ENCODE peak calls at places on chromosome 14, in seven cellular contexts. D is cardiac fibroblast, C is RWPE1, X is K562, Q is A549, S is fibroblast of pulmonary artery, I is mesothelial cell of epicardium. U is an unnamed sample.

GRCh38 chr14:72824051-72824450 is 69.8 kb downstream of the DPF3 start:
- DNase-seq in D (no peak), C (no peak), X (no peak), Q (no peak), S (no peak), I (no peak), U (no peak)

GRCh38 chr14:24324024-24324423 is 10.8 kb downstream of the ADCY4 start:
- DNase-seq in D (no peak), C (no peak), X (no peak), Q (no peak), S (no peak), I (no peak), U (no peak)

GRCh38 chr14:98173291-98173690 is 1098.7 kb downstream of the BCL11B start:
- DNase-seq in D (no peak), C (no peak), X (no peak), Q (no peak), S (no peak), I (no peak), U (no peak)

GRCh38 chr14:55281316-55281839 is 10.2 kb downstream of the FBXO34 start:
- DNase-seq in D (no peak), C (no peak), X (no peak), Q (no peak), S (no peak), I (no peak), U (no peak)

GRCh38 chr14:41280745-41281144 is 325.9 kb upstream of the LRFN5 start:
- DNase-seq in D (peak), C (no peak), X (no peak), Q (no peak), S (peak), I (no peak), U (no peak)

GRCh38 chr14:71089974-71090373 is 182.7 kb downstream of the PCNX1 start:
- DNase-seq in D (peak), C (no peak), X (no peak), Q (no peak), S (peak), I (no peak), U (no peak)

GRCh38 chr14:90554341-90554740 is 157.5 kb downstream of the CALM1 start:
- DNase-seq in D (no peak), C (no peak), X (no peak), Q (no peak), S (no peak), I (no peak), U (no peak)

GRCh38 chr14:70955543-70956480 is 48.6 kb downstream of the PCNX1 start:
- DNase-seq in D (peak), C (peak), X (no peak), Q (no peak), S (peak), I (no peak), U (no peak)

GRCh38 chr14:105485720-105486332 is 860 bp upstream of the CRIP1 start:
- DNase-seq in D (no peak), C (no peak), X (peak), Q (peak), S (no peak), I (peak), U (no peak)

GRCh38 chr14:92759300-92759678 is 10.9 kb upstream of the LGMN start:
- DNase-seq in D (peak), C (peak), X (peak), Q (no peak), S (peak), I (no peak), U (no peak)

GRCh38 chr14:30553311-30553989 is 5.5 kb upstream of the G2E3 start:
- DNase-seq in D (peak), C (peak), X (no peak), Q (no peak), S (peak), I (no peak), U (no peak)

GRCh38 chr14:34174973-34175372 is 224.1 kb upstream of the EGLN3 start:
- DNase-seq in D (no peak), C (no peak), X (no peak), Q (no peak), S (no peak), I (no peak), U (no peak)

GRCh38 chr14:70885343-70886014 is 21.8 kb upstream of the PCNX1 start:
- DNase-seq in D (no peak), C (no peak), X (no peak), Q (no peak), S (no peak), I (no peak), U (no peak)

GRCh38 chr14:45766247-45766646 is 513.2 kb upstream of the MIS18BP1 start:
- DNase-seq in D (no peak), C (no peak), X (no peak), Q (no peak), S (no peak), I (no peak), U (no peak)

GRCh38 chr14:55556929-55557623 is 22.9 kb upstream of the KTN1 start:
- DNase-seq in D (peak), C (peak), X (no peak), Q (no peak), S (peak), I (peak), U (no peak)

GRCh38 chr14:100551056-100551455 is 36.2 kb downstream of the BEGAIN start:
- DNase-seq in D (no peak), C (no peak), X (no peak), Q (no peak), S (no peak), I (no peak), U (no peak)

GRCh38 chr14:20035449-20035848 is 389 bp downstream of the OR4K13 start:
- DNase-seq in D (no peak), C (no peak), X (no peak), Q (no peak), S (no peak), I (no peak), U (no peak)

GRCh38 chr14:49892301-49892635 is 614 bp upstream of the ARF6 start:
- DNase-seq in D (peak), C (no peak), X (peak), Q (peak), S (peak), I (no peak), U (no peak)

GRCh38 chr14:32565256-32565655 is 236.2 kb downstream of the AKAP6 start:
- DNase-seq in D (no peak), C (no peak), X (no peak), Q (no peak), S (no peak), I (no peak), U (no peak)

GRCh38 chr14:50677527-50678063 is 9.5 kb upstream of the SAV1 start:
- DNase-seq in D (peak), C (peak), X (no peak), Q (no peak), S (peak), I (no peak), U (no peak)

GRCh38 chr14:31154956-31155355 is 52.6 kb downstream of the HECTD1 start:
- DNase-seq in D (peak), C (no peak), X (no peak), Q (no peak), S (no peak), I (no peak), U (no peak)

GRCh38 chr14:95189400-95190162 is 32.3 kb upstream of the DICER1 start:
- DNase-seq in D (no peak), C (no peak), X (no peak), Q (no peak), S (peak), I (no peak), U (no peak)

GRCh38 chr14:38848243-38848642 is 254.8 kb downstream of the SEC23A start:
- DNase-seq in D (no peak), C (no peak), X (no peak), Q (no peak), S (no peak), I (no peak), U (no peak)

GRCh38 chr14:86824167-86824566 is 1168.8 kb downstream of the GALC start:
- DNase-seq in D (no peak), C (no peak), X (no peak), Q (no peak), S (no peak), I (no peak), U (no peak)

GRCh38 chr14:53341324-53341723 is 188.2 kb upstream of the DDHD1 start:
- DNase-seq in D (no peak), C (no peak), X (no peak), Q (no peak), S (no peak), I (no peak), U (no peak)

GRCh38 chr14:72618424-72618823 is 275.5 kb downstream of the DPF3 start:
- DNase-seq in D (no peak), C (no peak), X (no peak), Q (no peak), S (no peak), I (no peak), U (peak)

GRCh38 chr14:24673534-24674203 is 39.7 kb upstream of the GZMB start:
- DNase-seq in D (no peak), C (peak), X (no peak), Q (no peak), S (no peak), I (no peak), U (no peak)

GRCh38 chr14:36805116-36805515 is 143.5 kb downstream of the PAX9 start:
- DNase-seq in D (peak), C (no peak), X (no peak), Q (no peak), S (no peak), I (no peak), U (no peak)

GRCh38 chr14:74984241-74985027 is 18.3 kb upstream of the EIF2B2 start:
- DNase-seq in D (no peak), C (no peak), X (no peak), Q (no peak), S (no peak), I (no peak), U (peak)

DNA sequence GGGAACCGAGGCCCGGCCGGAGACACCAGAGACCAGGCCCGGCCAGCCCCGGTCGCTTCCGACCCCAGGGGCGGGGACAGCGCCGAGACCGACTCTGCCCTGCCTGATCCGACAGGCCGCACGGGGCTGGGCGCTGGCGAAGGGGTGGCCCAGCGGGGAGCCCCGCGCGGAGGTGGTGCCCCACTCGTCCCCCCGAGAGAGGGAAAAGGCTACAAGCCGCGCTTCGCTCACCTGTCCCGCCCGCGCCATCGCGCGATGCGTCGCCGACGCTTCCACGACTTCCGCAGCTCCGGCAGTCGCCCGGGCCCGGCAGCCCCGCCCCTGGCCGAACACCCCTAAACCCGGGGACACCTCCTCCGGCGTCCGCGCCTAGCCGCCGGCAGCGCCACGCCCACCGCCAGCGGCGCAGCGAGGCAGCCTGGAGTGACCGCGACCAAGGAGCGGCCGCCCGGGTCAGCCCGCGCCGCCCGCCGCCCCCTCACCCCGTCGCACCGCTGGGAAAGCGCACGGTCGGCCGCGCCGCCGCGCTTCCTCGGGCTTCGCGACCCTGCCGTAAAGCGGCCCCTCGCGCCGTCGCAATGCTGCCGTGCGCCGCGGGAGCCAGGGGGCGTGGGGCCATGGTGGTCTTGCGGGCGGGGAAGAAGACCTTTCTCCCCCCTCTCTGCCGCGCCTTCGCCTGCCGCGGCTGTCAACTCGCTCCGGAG is at the start of the genes BAG5 and COA8:
- DNase-seq in D (peak), C (peak), X (peak), Q (peak), S (peak), I (peak), U (peak)
- TF ChIP-seq CTCF in D (no peak), C (no peak), X (no peak), Q (no peak), S (no peak), I (no peak), U (no peak)

GRCh38 chr14:77344597-77344996 is 23.8 kb downstream of the GSTZ1 start:
- DNase-seq in D (no peak), C (no peak), X (no peak), Q (no peak), S (no peak), I (no peak), U (no peak)
- TF ChIP-seq CTCF in D (no peak), C (no peak), X (no peak), Q (no peak), S (no peak), I (no peak), U (no peak)

DNA sequence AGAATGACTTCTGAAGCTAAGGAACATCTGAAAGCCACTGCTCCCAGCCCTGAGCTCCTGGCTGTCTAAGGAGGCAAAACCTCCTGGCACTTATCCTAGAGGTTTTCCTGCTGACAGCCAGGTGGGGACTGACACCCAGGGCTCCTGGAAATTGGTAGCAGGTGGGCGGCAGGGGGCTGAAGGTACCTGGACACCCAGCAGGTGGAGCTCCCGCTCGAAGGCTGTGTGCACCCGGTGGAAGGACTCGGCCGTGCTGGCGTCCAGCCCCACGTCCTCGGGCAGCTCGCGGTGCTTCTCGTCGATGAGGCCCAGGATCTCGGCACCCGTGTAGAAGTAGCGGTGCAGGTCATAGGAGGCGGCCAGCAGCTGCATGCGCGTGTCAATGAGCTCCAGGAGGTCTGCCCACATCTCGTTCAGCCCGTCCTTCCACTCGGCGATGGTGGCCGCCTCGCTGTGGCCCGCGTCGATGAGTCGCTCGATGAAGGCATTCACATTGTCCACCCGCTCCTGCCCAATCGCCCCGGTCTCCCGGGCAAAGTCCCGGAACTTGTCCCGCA is 68.2 kb downstream of the PLEKHG3 start:
- DNase-seq in D (no peak), C (no peak), X (no peak), Q (no peak), S (no peak), I (no peak), U (no peak)
- TF ChIP-seq CTCF in D (no peak), C (no peak), X (peak), Q (peak), S (no peak), I (no peak), U (no peak)

GRCh38 chr14:103886304-103887169 is 39.2 kb upstream of the PPP1R13B start:
- DNase-seq in D (peak), C (no peak), X (peak), Q (no peak), S (peak), I (no peak), U (no peak)
- TF ChIP-seq CTCF in D (peak), C (no peak), X (peak), Q (no peak), S (peak), I (no peak), U (peak)

DNA sequence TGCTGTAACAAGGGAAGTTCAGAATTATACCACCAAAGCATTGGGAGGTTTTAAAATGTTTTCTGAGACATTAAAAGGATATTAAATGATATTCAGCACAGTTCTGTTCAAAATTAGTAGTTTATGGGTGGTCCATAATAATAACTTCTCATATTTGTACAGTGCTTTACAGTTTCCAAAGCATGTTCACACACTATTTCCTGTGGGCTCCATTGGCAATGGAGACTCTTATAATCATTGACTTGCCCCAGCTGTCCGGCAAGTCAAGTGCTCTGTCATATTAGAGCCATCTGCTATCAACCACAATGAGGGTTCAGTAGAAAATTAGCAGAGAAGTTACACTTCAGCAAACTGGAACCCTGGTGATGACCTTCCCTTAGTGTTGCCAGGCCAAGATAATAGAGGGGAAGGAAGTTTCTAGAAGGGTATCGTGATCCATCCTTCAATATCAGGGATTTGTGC is 526.6 kb upstream of the CCDC196 start:
- DNase-seq in D (no peak), C (no peak), X (no peak), Q (no peak), S (no peak), I (no peak), U (no peak)
- TF ChIP-seq CTCF in D (no peak), C (no peak), X (no peak), Q (peak), S (no peak), I (no peak), U (peak)